ENCODE peak calls at places on chromosomes 6 and 20, in six cellular contexts. One of them, this sample, is unnamed.
A peak's percentile ranks its signal among the peaks of the same experiment; 100 is the strongest.

GRCh38 chr6:111661541-111662041 is 55.9 kb upstream of the TRAF3IP2 start:
- DNase-seq in A549: no peak
- DNase-seq in testis: no peak
- DNase-seq in stomach: peak; percentile 60
- DNase-seq in ovary: no peak
- DNase-seq in HCT116: no peak
- DNase-seq in this sample: no peak

GRCh38 chr6:155418017-155418749 is 37.5 kb downstream of the NOX3 start:
- DNase-seq in A549: no peak
- DNase-seq in testis: no peak
- DNase-seq in stomach: no peak
- DNase-seq in ovary: no peak
- DNase-seq in HCT116: no peak
- DNase-seq in this sample: peak; percentile 91

GRCh38 chr6:142925575-142926110 is 19.3 kb downstream of the HIVEP2 start:
- DNase-seq in A549: peak; percentile 18
- DNase-seq in testis: no peak
- DNase-seq in stomach: no peak
- DNase-seq in ovary: no peak
- DNase-seq in HCT116: no peak
- DNase-seq in this sample: peak; percentile 50

GRCh38 chr20:59032713-59033059 is 551 bp upstream of the ATP5F1E start:
- DNase-seq in A549: no peak
- DNase-seq in testis: no peak
- DNase-seq in stomach: no peak
- DNase-seq in ovary: no peak
- DNase-seq in HCT116: peak; percentile 21
- DNase-seq in this sample: no peak

GRCh38 chr20:33407796-33408195 is 6.5 kb upstream of the CDK5RAP1 start:
- DNase-seq in A549: no peak
- DNase-seq in testis: no peak
- DNase-seq in stomach: no peak
- DNase-seq in ovary: no peak
- DNase-seq in HCT116: no peak
- DNase-seq in this sample: no peak

GRCh38 chr20:36308986-36309385 is 2.8 kb downstream of the DLGAP4 start:
- DNase-seq in A549: no peak
- DNase-seq in testis: no peak
- DNase-seq in stomach: no peak
- DNase-seq in ovary: no peak
- DNase-seq in HCT116: no peak
- DNase-seq in this sample: no peak

GRCh38 chr6:108562503-108562993 is 1.8 kb downstream of the FOXO3 start:
- DNase-seq in A549: peak; percentile 52
- DNase-seq in testis: peak; percentile 88
- DNase-seq in stomach: peak; percentile 71
- DNase-seq in ovary: peak; percentile 68
- DNase-seq in HCT116: peak; percentile 69
- DNase-seq in this sample: peak; percentile 76

GRCh38 chr6:167687035-167687720 is 139.5 kb upstream of the AFDN start:
- DNase-seq in A549: no peak
- DNase-seq in testis: no peak
- DNase-seq in stomach: no peak
- DNase-seq in ovary: no peak
- DNase-seq in HCT116: no peak
- DNase-seq in this sample: no peak

GRCh38 chr20:31913431-31914157 is 38.3 kb downstream of the PDRG1 start:
- DNase-seq in A549: no peak
- DNase-seq in testis: no peak
- DNase-seq in stomach: no peak
- DNase-seq in ovary: no peak
- DNase-seq in HCT116: no peak
- DNase-seq in this sample: no peak

GRCh38 chr6:90656325-90656724 is 69.5 kb upstream of the MAP3K7 start:
- DNase-seq in A549: no peak
- DNase-seq in testis: no peak
- DNase-seq in stomach: no peak
- DNase-seq in ovary: no peak
- DNase-seq in HCT116: no peak
- DNase-seq in this sample: no peak

GRCh38 chr6:108557494-108558371 is 3.0 kb upstream of the FOXO3 start:
- DNase-seq in A549: peak; percentile 58
- DNase-seq in testis: peak; percentile 90
- DNase-seq in stomach: peak; percentile 82
- DNase-seq in ovary: peak; percentile 88
- DNase-seq in HCT116: no peak
- DNase-seq in this sample: peak; percentile 51

GRCh38 chr6:133184798-133185380 is 56.3 kb upstream of the EYA4 start:
- DNase-seq in A549: peak; percentile 23
- DNase-seq in testis: no peak
- DNase-seq in stomach: no peak
- DNase-seq in ovary: no peak
- DNase-seq in HCT116: no peak
- DNase-seq in this sample: peak; percentile 32

GRCh38 chr20:21554985-21555384 is 41.1 kb upstream of the NKX2-2 start:
- DNase-seq in A549: no peak
- DNase-seq in testis: no peak
- DNase-seq in stomach: no peak
- DNase-seq in ovary: no peak
- DNase-seq in HCT116: no peak
- DNase-seq in this sample: no peak

GRCh38 chr20:10414982-10415650 is 18.9 kb downstream of the MKKS start:
- DNase-seq in A549: peak; percentile 59
- DNase-seq in testis: no peak
- DNase-seq in stomach: no peak
- DNase-seq in ovary: no peak
- DNase-seq in HCT116: no peak
- DNase-seq in this sample: peak; percentile 44

DNA sequence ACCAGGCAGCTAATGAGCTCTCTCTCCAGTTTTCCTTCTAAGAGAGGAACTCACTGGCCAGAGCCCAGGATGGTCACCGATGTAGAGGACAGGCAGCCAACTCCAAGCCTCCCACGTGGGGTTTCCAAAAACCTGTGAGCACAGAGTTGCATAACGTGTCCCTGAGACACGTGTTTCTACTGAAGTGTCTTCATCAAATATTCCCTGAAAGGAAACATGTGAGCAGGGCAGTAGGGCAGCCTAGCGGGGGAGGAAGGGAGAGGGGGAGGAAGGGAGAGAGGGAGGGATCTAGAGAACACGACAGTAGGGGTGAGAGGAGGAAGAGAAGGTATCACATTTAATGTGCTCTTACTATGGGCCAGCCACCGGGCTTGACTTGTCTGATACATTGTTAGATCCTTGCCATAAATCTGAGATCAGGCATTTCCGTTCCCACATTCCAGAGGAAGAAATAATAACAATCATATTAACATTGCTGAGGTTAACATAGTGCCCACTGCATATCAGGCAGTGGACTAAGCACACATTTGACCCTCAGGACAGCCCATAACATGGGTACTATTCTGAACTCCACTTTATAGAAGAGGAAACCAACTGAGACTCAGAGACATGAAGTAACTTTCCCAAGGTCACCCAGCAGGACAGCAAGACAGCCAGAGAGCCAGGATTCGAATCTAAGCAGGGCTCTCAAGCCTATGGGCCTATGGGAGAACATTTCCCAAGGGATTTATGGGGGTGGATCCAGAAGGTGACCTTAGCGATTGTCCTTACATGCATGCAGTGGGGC is 4.5 kb upstream of the SYS1 start:
- DNase-seq in A549: no peak
- DNase-seq in testis: peak; percentile 88
- DNase-seq in stomach: peak; percentile 58
- DNase-seq in ovary: peak; percentile 72
- DNase-seq in HCT116: no peak
- DNase-seq in this sample: peak; percentile 89
- TF ChIP-seq POLR2A in A549: no peak
- TF ChIP-seq POLR2A in testis: no peak
- TF ChIP-seq POLR2A in stomach: no peak
- TF ChIP-seq POLR2A in ovary: no peak
- TF ChIP-seq POLR2A in HCT116: no peak
- TF ChIP-seq POLR2A in this sample: no peak

GRCh38 chr20:64069614-64070243 is 6.7 kb downstream of the TCEA2 start:
- DNase-seq in A549: no peak
- DNase-seq in testis: peak; percentile 37
- DNase-seq in stomach: peak; percentile 48
- DNase-seq in ovary: no peak
- DNase-seq in HCT116: no peak
- DNase-seq in this sample: peak; percentile 29

GRCh38 chr20:64067733-64068307 is 4.8 kb downstream of the TCEA2 start:
- DNase-seq in A549: no peak
- DNase-seq in testis: no peak
- DNase-seq in stomach: no peak
- DNase-seq in ovary: no peak
- DNase-seq in HCT116: no peak
- DNase-seq in this sample: no peak

GRCh38 chr20:64069209-64069613 is 6.2 kb downstream of the TCEA2 start:
- DNase-seq in A549: no peak
- DNase-seq in testis: no peak
- DNase-seq in stomach: no peak
- DNase-seq in ovary: no peak
- DNase-seq in HCT116: no peak
- DNase-seq in this sample: no peak

GRCh38 chr20:64066984-64067605 is 4.1 kb downstream of the TCEA2 start:
- DNase-seq in A549: no peak
- DNase-seq in testis: no peak
- DNase-seq in stomach: no peak
- DNase-seq in ovary: no peak
- DNase-seq in HCT116: no peak
- DNase-seq in this sample: no peak

GRCh38 chr20:64068381-64069208 is 5.6 kb downstream of the TCEA2 start:
- DNase-seq in A549: no peak
- DNase-seq in testis: no peak
- DNase-seq in stomach: no peak
- DNase-seq in ovary: no peak
- DNase-seq in HCT116: no peak
- DNase-seq in this sample: no peak
- H3K27ac ChIP-seq in A549: no peak overlapping the region
- H3K27ac ChIP-seq in testis: no peak overlapping the region
- H3K27ac ChIP-seq in stomach: no peak overlapping the region
- H3K27ac ChIP-seq in ovary: no peak overlapping the region
- H3K27ac ChIP-seq in HCT116: no peak overlapping the region
- H3K27ac ChIP-seq in this sample: no peak overlapping the region

GRCh38 chr6:42047790-42048405 is 2.4 kb upstream of the TAF8 start:
- DNase-seq in A549: no peak
- DNase-seq in testis: peak; percentile 30
- DNase-seq in stomach: no peak
- DNase-seq in ovary: peak; percentile 45
- DNase-seq in HCT116: no peak
- DNase-seq in this sample: no peak

GRCh38 chr6:42047220-42047590 is 3.1 kb upstream of the TAF8 start:
- DNase-seq in A549: no peak
- DNase-seq in testis: no peak
- DNase-seq in stomach: no peak
- DNase-seq in ovary: no peak
- DNase-seq in HCT116: no peak
- DNase-seq in this sample: no peak

GRCh38 chr6:42049116-42049809 is 1.1 kb upstream of the TAF8 start:
- DNase-seq in A549: no peak
- DNase-seq in testis: no peak
- DNase-seq in stomach: no peak
- DNase-seq in ovary: peak; percentile 62
- DNase-seq in HCT116: no peak
- DNase-seq in this sample: no peak

GRCh38 chr6:42050897-42051653 is 751 bp downstream of the TAF8 start:
- DNase-seq in A549: no peak
- DNase-seq in testis: no peak
- DNase-seq in stomach: no peak
- DNase-seq in ovary: no peak
- DNase-seq in HCT116: no peak
- DNase-seq in this sample: no peak

DNA sequence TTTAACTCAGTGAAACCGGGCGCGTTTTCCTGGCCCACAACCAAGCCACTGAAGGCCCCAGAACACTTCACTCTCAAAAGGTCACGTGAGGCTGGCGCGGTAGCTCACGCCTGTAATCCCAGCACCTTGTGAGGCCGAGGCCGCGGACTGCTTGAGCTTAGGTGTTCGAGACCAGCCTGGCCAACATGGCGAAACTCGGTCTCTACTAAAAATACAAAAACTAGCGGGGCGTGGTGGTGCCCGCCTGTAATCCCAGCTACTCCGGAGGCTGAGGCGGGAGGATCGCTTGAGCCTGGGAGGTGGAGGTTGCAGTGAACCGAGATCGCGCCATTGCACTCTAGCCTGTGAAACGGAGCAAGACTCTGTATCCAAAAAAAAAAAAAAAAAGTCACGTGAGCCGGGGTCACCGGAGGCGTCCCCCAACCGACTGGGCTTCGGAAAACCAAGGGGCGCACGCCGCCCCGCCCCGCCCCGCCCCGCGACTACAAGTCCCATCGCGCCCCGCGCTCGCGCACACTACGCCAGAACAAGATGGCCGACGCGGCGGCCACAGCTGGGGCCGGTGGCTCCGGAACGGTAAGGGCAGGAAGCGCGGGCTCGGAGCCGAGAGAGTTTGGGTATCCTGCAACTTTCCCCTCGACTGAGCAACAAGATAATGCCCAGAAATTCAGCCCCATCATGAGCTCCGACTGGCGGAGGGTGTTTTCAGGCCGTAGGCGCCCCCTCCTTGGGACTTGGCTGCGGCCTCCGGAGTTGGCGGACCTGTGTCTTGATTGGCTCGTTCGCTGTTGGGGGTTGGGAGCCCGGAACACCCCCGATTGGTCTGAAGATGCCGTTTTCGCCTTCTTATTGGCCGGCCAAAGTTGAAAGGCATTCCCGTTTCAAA is at the start of gene TAF8:
- DNase-seq in A549: peak; percentile 88
- DNase-seq in testis: peak; percentile 96
- DNase-seq in stomach: peak; percentile 90
- DNase-seq in ovary: peak; percentile 91
- DNase-seq in HCT116: peak; percentile 82
- DNase-seq in this sample: peak; percentile 92
- TF ChIP-seq POLR2A in A549: peak; percentile 98
- TF ChIP-seq POLR2A in testis: peak; percentile 31
- TF ChIP-seq POLR2A in stomach: peak; percentile 50
- TF ChIP-seq POLR2A in ovary: peak; percentile 82
- TF ChIP-seq POLR2A in HCT116: peak; percentile 98
- TF ChIP-seq POLR2A in this sample: peak; percentile 99

GRCh38 chr6:130697661-130698535 is 129.3 kb upstream of the SMLR1 start:
- DNase-seq in A549: peak; percentile 25
- DNase-seq in testis: peak; percentile 50
- DNase-seq in stomach: peak; percentile 40
- DNase-seq in ovary: peak; percentile 38
- DNase-seq in HCT116: peak; percentile 49
- DNase-seq in this sample: peak; percentile 63

GRCh38 chr6:130696806-130697205 is 130.4 kb upstream of the SMLR1 start:
- DNase-seq in A549: no peak
- DNase-seq in testis: no peak
- DNase-seq in stomach: no peak
- DNase-seq in ovary: no peak
- DNase-seq in HCT116: no peak
- DNase-seq in this sample: no peak

GRCh38 chr6:130700397-130700796 is 126.8 kb upstream of the SMLR1 start:
- DNase-seq in A549: no peak
- DNase-seq in testis: no peak
- DNase-seq in stomach: no peak
- DNase-seq in ovary: no peak
- DNase-seq in HCT116: no peak
- DNase-seq in this sample: no peak

GRCh38 chr6:130693944-130694343 is 133.3 kb upstream of the SMLR1 start:
- DNase-seq in A549: no peak
- DNase-seq in testis: no peak
- DNase-seq in stomach: no peak
- DNase-seq in ovary: no peak
- DNase-seq in HCT116: no peak
- DNase-seq in this sample: no peak

GRCh38 chr6:130694617-130695016 is 132.6 kb upstream of the SMLR1 start:
- DNase-seq in A549: no peak
- DNase-seq in testis: no peak
- DNase-seq in stomach: no peak
- DNase-seq in ovary: no peak
- DNase-seq in HCT116: no peak
- DNase-seq in this sample: no peak
- H3K27ac ChIP-seq in A549: no peak overlapping the region
- H3K27ac ChIP-seq in testis: no peak overlapping the region
- H3K27ac ChIP-seq in stomach: no peak overlapping the region
- H3K27ac ChIP-seq in ovary: peak overlapping the region; percentile 53
- H3K27ac ChIP-seq in HCT116: no peak overlapping the region
- H3K27ac ChIP-seq in this sample: no peak overlapping the region